ENCODE peak calls at places on chromosome 10, in six cellular contexts. U is heart right ventricle, E is mucosa of descending colon, L is AG04449, J is fibroblast of lung, V is fibroblast of the aortic adventitia. Q is an unnamed sample.

GRCh38 chr10:110803830-110804338 is 67.8 kb upstream of the PDCD4 start:
- DNase-seq in V (peak; percentile 66), U (peak; percentile 35), L (no peak), J (peak; percentile 49), E (peak; percentile 72), Q (peak; percentile 18)

GRCh38 chr10:125160856-125161569 is 650 bp upstream of the CTBP2 start:
- DNase-seq in L (no peak), U (peak; percentile 80), V (peak; percentile 80), E (peak; percentile 82), J (peak; percentile 88), Q (peak; percentile 70)

GRCh38 chr10:11810313-11810766 is 12.8 kb upstream of the PROSER2 start:
- DNase-seq in U (no peak), J (peak; percentile 62), V (peak; percentile 39), E (no peak), L (no peak), Q (no peak)

GRCh38 chr10:61319550-61320256 is 133.5 kb downstream of the TMEM26 start:
- DNase-seq in U (no peak), L (no peak), J (no peak), E (no peak), V (no peak), Q (no peak)

GRCh38 chr10:1166101-1166827 is 110.1 kb downstream of the WDR37 start:
- DNase-seq in U (no peak), J (no peak), L (no peak), V (no peak), E (no peak), Q (no peak)

GRCh38 chr10:17123062-17123661 is 6.4 kb downstream of the CUBN start:
- DNase-seq in J (peak; percentile 33), L (peak; percentile 40), V (peak; percentile 52), E (no peak), U (no peak), Q (peak; percentile 86)

GRCh38 chr10:3173173-3173878 is 744 bp upstream of the PITRM1 start:
- DNase-seq in V (no peak), E (peak; percentile 96), L (no peak), J (no peak), U (no peak), Q (no peak)

GRCh38 chr10:3122034-3122433 is 50.5 kb downstream of the PITRM1 start:
- DNase-seq in V (no peak), J (no peak), E (no peak), U (no peak), L (no peak), Q (no peak)

GRCh38 chr10:33240265-33240664 is 94.2 kb downstream of the NRP1 start:
- DNase-seq in E (no peak), V (no peak), U (no peak), J (no peak), L (no peak), Q (no peak)

GRCh38 chr10:99695761-99696160 is 36.2 kb downstream of the COX15 start:
- DNase-seq in V (peak; percentile 53), J (no peak), E (no peak), L (no peak), U (no peak), Q (no peak)

GRCh38 chr10:58556516-58556915 is 43.8 kb downstream of the BICC1 start:
- DNase-seq in V (no peak), E (no peak), U (no peak), L (no peak), J (no peak), Q (no peak)

GRCh38 chr10:93813507-93814465 is 56.0 kb downstream of the LGI1 start:
- DNase-seq in J (peak; percentile 31), V (peak; percentile 52), U (peak; percentile 48), E (peak; percentile 81), L (no peak), Q (no peak)

GRCh38 chr10:97131702-97132101 is 54.1 kb downstream of the SLIT1 start:
- DNase-seq in E (no peak), L (no peak), U (no peak), J (peak; percentile 12), V (peak; percentile 11), Q (peak; percentile 28)

GRCh38 chr10:97291357-97292096 is 910 bp downstream of the ARHGAP19 start:
- DNase-seq in L (no peak), V (no peak), U (no peak), J (no peak), E (peak; percentile 30), Q (no peak)

GRCh38 chr10:94240901-94241300 is 121.8 kb downstream of the NOC3L start:
- DNase-seq in L (no peak), V (no peak), J (no peak), U (no peak), E (no peak), Q (no peak)

GRCh38 chr10:70459061-70459770 is 17.7 kb upstream of the NODAL start:
- DNase-seq in J (no peak), L (no peak), V (no peak), U (peak; percentile 49), E (no peak), Q (no peak)

GRCh38 chr10:78892383-78893191 is 176.2 kb upstream of the ZMIZ1 start:
- DNase-seq in L (no peak), V (peak; percentile 13), U (no peak), J (no peak), E (no peak), Q (no peak)

GRCh38 chr10:122276611-122277205 is 5.6 kb downstream of the BTBD16 start:
- DNase-seq in L (no peak), V (peak; percentile 35), J (peak; percentile 35), E (no peak), U (no peak), Q (no peak)
- TF ChIP-seq CTCF in L (no peak), V (no peak), J (no peak), E (no peak), U (no peak), Q (no peak)

DNA sequence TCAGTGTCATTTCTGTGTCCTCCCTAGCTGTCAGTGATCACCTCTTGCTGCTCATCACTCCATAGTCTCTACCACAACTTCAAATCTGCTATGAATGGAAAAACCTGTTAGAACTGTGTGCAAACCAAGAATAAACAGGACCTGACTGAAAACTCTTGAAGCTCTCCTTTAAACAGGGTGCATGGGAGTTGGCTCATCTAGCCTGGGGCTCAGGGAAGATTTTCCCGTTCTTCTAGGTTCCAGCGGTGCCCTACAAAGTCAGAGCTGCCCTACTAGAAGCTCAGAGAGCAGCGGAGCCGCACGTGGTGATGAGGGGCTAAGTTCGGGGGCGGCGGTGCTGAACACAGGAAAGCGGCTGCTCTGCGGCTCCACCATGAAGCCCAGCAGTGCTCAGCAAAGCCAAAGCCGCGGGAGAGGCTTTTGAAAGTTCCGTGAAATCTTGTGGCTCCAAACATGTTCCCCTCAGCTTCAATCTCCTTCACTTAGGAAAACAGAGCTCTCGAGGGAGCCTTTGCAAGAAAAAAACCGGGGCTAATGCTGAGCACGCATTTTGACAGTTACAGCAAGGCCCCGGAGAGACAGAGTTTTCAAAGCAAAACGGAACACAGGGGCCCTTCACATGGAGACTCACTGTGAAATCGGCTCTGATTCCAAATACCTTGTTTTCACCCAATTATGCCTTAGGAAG is 30.5 kb downstream of the RGS10 start:
- DNase-seq in U (no peak), E (peak; percentile 3), V (no peak), J (no peak), L (no peak), Q (no peak)
- TF ChIP-seq CTCF in U (no peak), E (no peak), V (no peak), J (no peak), L (no peak), Q (no peak)

GRCh38 chr10:89591111-89591795 is 53.8 kb downstream of the PANK1 start:
- DNase-seq in U (peak; percentile 23), E (no peak), V (no peak), J (no peak), L (no peak), Q (no peak)
- TF ChIP-seq CTCF in U (no peak), E (no peak), V (no peak), J (no peak), L (no peak), Q (no peak)

GRCh38 chr10:77432398-77432797 is 205.2 kb downstream of the KCNMA1 start:
- DNase-seq in V (no peak), E (no peak), L (no peak), J (no peak), U (no peak), Q (no peak)
- TF ChIP-seq CTCF in V (no peak), E (no peak), L (no peak), J (no peak), U (no peak), Q (no peak)

GRCh38 chr10:21497177-21497807 is 28.2 kb downstream of the SKIDA1 start:
- DNase-seq in J (peak; percentile 86), U (peak; percentile 95), V (peak; percentile 80), L (no peak), E (peak; percentile 94), Q (no peak)

GRCh38 chr10:21495686-21496284 is 29.7 kb downstream of the SKIDA1 start:
- DNase-seq in L (no peak), U (peak; percentile 89), J (peak; percentile 87), E (peak; percentile 89), V (peak; percentile 80), Q (no peak)

GRCh38 chr10:21495002-21495685 is 30.3 kb downstream of the SKIDA1 start:
- DNase-seq in V (peak; percentile 44), U (no peak), L (no peak), J (peak; percentile 48), E (no peak), Q (no peak)

GRCh38 chr10:21498416-21498815 is 27.1 kb downstream of the SKIDA1 start:
- DNase-seq in L (no peak), J (no peak), U (no peak), E (no peak), V (no peak), Q (no peak)

DNA sequence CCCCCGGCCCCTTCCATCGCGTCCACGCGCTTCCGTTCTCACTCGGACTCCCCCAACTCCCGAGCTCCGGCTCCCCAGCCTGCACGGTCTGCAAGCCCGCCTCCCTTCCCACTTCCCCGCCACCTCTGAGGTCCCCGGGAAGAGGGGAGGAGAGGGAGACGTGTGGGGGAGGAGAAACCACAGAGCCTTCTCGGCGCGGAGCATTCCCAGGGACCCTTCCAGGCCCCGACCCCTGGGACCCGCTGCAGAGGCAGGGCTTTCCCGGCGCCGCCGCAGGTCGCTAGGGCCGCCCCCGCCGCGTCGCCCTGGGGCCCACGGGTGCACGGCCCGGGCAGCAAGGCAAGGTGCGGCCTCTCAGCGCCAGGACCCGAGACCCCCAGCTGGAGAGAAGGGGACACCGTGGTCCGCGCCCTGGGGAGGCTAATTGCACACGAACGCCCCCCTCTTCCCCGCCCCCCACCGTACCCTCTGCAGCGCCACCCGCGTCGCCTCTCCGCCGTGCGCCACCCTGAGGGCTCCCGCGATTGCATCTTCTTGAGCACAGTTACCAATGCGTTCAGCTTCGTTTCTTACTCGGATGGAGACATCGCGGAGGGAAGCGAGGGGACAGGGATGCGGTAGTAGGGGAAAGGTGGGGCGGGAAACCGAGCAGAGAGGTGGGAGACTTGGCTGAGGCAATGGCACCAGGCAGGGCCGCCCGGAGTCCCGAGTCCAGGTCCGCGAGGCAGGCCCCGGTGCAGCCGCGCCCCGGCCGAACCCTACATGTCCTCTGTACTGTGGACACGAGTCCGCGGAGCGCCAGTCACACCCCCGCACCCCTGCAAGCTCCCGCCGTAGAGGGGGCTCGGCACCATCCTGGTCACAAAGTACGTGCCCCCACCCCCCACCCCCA is 29.0 kb downstream of the SKIDA1 start:
- DNase-seq in V (no peak), E (peak; percentile 58), U (peak; percentile 52), L (no peak), J (peak; percentile 56), Q (no peak)
- TF ChIP-seq CTCF in V (peak; percentile 46), E (no peak), U (no peak), L (peak; percentile 50), J (peak; percentile 7), Q (peak; percentile 42)

DNA sequence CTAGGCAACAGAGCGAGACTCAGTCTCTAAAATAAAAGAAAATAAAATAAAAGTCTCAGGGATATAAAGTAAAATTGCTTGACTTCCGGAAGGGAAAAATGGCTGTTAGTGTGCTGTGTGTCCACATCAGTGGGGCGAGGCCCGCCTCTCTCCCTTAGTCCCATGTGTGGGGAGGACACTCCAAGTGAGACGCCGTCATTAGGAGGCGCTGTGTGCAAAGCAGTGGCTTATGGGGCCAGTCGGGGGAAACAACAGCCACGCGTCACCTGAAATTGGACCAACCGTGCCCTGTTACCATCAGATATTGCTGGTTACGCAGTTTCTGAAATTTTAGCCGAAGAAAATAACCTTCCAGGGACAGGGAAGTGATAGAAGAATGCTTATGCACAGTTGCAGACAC is 15.8 kb downstream of the SFXN4 start:
- DNase-seq in V (no peak), J (no peak), U (no peak), L (no peak), E (no peak), Q (no peak)
- TF ChIP-seq CTCF in V (no peak), J (no peak), U (no peak), L (no peak), E (no peak), Q (no peak)